ENCODE peak calls at places on chromosomes 7 and 10, in eight cellular contexts. One of them, this sample, is unnamed.

GRCh38 chr7:15889501-15889900 is 203.0 kb upstream of the MEOX2 start:
- DNase-seq in Right ventricle myocardium inferior: no peak
- DNase-seq in ELR: peak; percentile 45
- DNase-seq in activated effector memory CD4-positive, alpha-beta T cell treated with anti-CD3 and anti-CD28 coated beads, Interleukin-2, amount 50 U/mL, for 16 hours: no peak
- DNase-seq in amniotic epithelial cell: peak; percentile 28
- DNase-seq in fibroblast of villous mesenchyme: peak; percentile 12
- DNase-seq in T-helper 2 cell: no peak
- DNase-seq in CD8-positive, alpha-beta memory T cell: no peak
- DNase-seq in this sample: peak; percentile 14

GRCh38 chr7:132393789-132394261 is 182.4 kb downstream of the PLXNA4 start:
- DNase-seq in amniotic epithelial cell: no peak
- DNase-seq in ELR: no peak
- DNase-seq in Right ventricle myocardium inferior: no peak
- DNase-seq in activated effector memory CD4-positive, alpha-beta T cell treated with anti-CD3 and anti-CD28 coated beads, Interleukin-2, amount 50 U/mL, for 16 hours: no peak
- DNase-seq in CD8-positive, alpha-beta memory T cell: no peak
- DNase-seq in fibroblast of villous mesenchyme: no peak
- DNase-seq in T-helper 2 cell: no peak
- DNase-seq in this sample: peak; percentile 31

GRCh38 chr10:22931948-22932347 is 4.1 kb downstream of the ARMC3 start:
- DNase-seq in fibroblast of villous mesenchyme: peak; percentile 33
- DNase-seq in CD8-positive, alpha-beta memory T cell: no peak
- DNase-seq in amniotic epithelial cell: peak; percentile 43
- DNase-seq in activated effector memory CD4-positive, alpha-beta T cell treated with anti-CD3 and anti-CD28 coated beads, Interleukin-2, amount 50 U/mL, for 16 hours: no peak
- DNase-seq in ELR: peak; percentile 79
- DNase-seq in Right ventricle myocardium inferior: no peak
- DNase-seq in T-helper 2 cell: no peak
- DNase-seq in this sample: peak; percentile 25

GRCh38 chr7:65438593-65438992 is 64.9 kb downstream of the ZNF92 start:
- DNase-seq in activated effector memory CD4-positive, alpha-beta T cell treated with anti-CD3 and anti-CD28 coated beads, Interleukin-2, amount 50 U/mL, for 16 hours: no peak
- DNase-seq in ELR: peak; percentile 89
- DNase-seq in fibroblast of villous mesenchyme: peak; percentile 94
- DNase-seq in Right ventricle myocardium inferior: no peak
- DNase-seq in amniotic epithelial cell: peak; percentile 96
- DNase-seq in CD8-positive, alpha-beta memory T cell: no peak
- DNase-seq in T-helper 2 cell: no peak
- DNase-seq in this sample: peak; percentile 5

GRCh38 chr10:122246830-122247520 is 24.1 kb upstream of the BTBD16 start:
- DNase-seq in Right ventricle myocardium inferior: no peak
- DNase-seq in amniotic epithelial cell: no peak
- DNase-seq in T-helper 2 cell: no peak
- DNase-seq in activated effector memory CD4-positive, alpha-beta T cell treated with anti-CD3 and anti-CD28 coated beads, Interleukin-2, amount 50 U/mL, for 16 hours: no peak
- DNase-seq in ELR: no peak
- DNase-seq in fibroblast of villous mesenchyme: no peak
- DNase-seq in CD8-positive, alpha-beta memory T cell: no peak
- DNase-seq in this sample: no peak

GRCh38 chr7:74312418-74313021 is 23.3 kb downstream of the CLIP2 start:
- DNase-seq in amniotic epithelial cell: no peak
- DNase-seq in T-helper 2 cell: peak; percentile 34
- DNase-seq in activated effector memory CD4-positive, alpha-beta T cell treated with anti-CD3 and anti-CD28 coated beads, Interleukin-2, amount 50 U/mL, for 16 hours: no peak
- DNase-seq in ELR: peak; percentile 46
- DNase-seq in Right ventricle myocardium inferior: no peak
- DNase-seq in fibroblast of villous mesenchyme: no peak
- DNase-seq in CD8-positive, alpha-beta memory T cell: no peak
- DNase-seq in this sample: no peak

GRCh38 chr7:47581442-47581820 is 480 bp downstream of the TNS3 start:
- DNase-seq in fibroblast of villous mesenchyme: no peak
- DNase-seq in ELR: peak; percentile 38
- DNase-seq in Right ventricle myocardium inferior: peak; percentile 65
- DNase-seq in T-helper 2 cell: no peak
- DNase-seq in amniotic epithelial cell: no peak
- DNase-seq in activated effector memory CD4-positive, alpha-beta T cell treated with anti-CD3 and anti-CD28 coated beads, Interleukin-2, amount 50 U/mL, for 16 hours: no peak
- DNase-seq in CD8-positive, alpha-beta memory T cell: no peak
- DNase-seq in this sample: peak; percentile 73

GRCh38 chr10:61792921-61793320 is 108.6 kb upstream of the ARID5B start:
- DNase-seq in activated effector memory CD4-positive, alpha-beta T cell treated with anti-CD3 and anti-CD28 coated beads, Interleukin-2, amount 50 U/mL, for 16 hours: no peak
- DNase-seq in amniotic epithelial cell: peak; percentile 28
- DNase-seq in CD8-positive, alpha-beta memory T cell: no peak
- DNase-seq in ELR: no peak
- DNase-seq in fibroblast of villous mesenchyme: no peak
- DNase-seq in Right ventricle myocardium inferior: no peak
- DNase-seq in T-helper 2 cell: no peak
- DNase-seq in this sample: no peak

GRCh38 chr7:70649323-70649722 is 482.6 kb upstream of the GALNT17 start:
- DNase-seq in ELR: no peak
- DNase-seq in CD8-positive, alpha-beta memory T cell: no peak
- DNase-seq in Right ventricle myocardium inferior: no peak
- DNase-seq in fibroblast of villous mesenchyme: no peak
- DNase-seq in T-helper 2 cell: no peak
- DNase-seq in amniotic epithelial cell: no peak
- DNase-seq in activated effector memory CD4-positive, alpha-beta T cell treated with anti-CD3 and anti-CD28 coated beads, Interleukin-2, amount 50 U/mL, for 16 hours: no peak
- DNase-seq in this sample: no peak

GRCh38 chr7:101690061-101690460 is 61.0 kb upstream of the MYL10 start:
- DNase-seq in T-helper 2 cell: no peak
- DNase-seq in Right ventricle myocardium inferior: no peak
- DNase-seq in ELR: no peak
- DNase-seq in CD8-positive, alpha-beta memory T cell: no peak
- DNase-seq in fibroblast of villous mesenchyme: no peak
- DNase-seq in amniotic epithelial cell: peak; percentile 57
- DNase-seq in activated effector memory CD4-positive, alpha-beta T cell treated with anti-CD3 and anti-CD28 coated beads, Interleukin-2, amount 50 U/mL, for 16 hours: no peak
- DNase-seq in this sample: peak; percentile 60

GRCh38 chr10:132465193-132465888 is 68.3 kb downstream of the PWWP2B start:
- DNase-seq in activated effector memory CD4-positive, alpha-beta T cell treated with anti-CD3 and anti-CD28 coated beads, Interleukin-2, amount 50 U/mL, for 16 hours: no peak
- DNase-seq in amniotic epithelial cell: no peak
- DNase-seq in CD8-positive, alpha-beta memory T cell: no peak
- DNase-seq in ELR: no peak
- DNase-seq in fibroblast of villous mesenchyme: no peak
- DNase-seq in T-helper 2 cell: no peak
- DNase-seq in Right ventricle myocardium inferior: peak; percentile 65
- DNase-seq in this sample: no peak

This sample was measured in hepatocyte.